ENCODE peak calls at places on chromosomes 4 and X, in five cellular contexts. One of them, this sample, is unnamed. For H3K9me3, the result is how much of the 10 kb centered on the place peaks cover.

GRCh38 chrX:39627257-39627656 is 470.5 kb downstream of the BCOR start:
- DNase-seq in aorta: no peak
- DNase-seq in mammary epithelial cell: no peak
- DNase-seq in mesenchymal stem cell: no peak
- DNase-seq in kidney: no peak
- DNase-seq in this sample: no peak

GRCh38 chr4:140529434-140529833 is 5.5 kb downstream of the ELMOD2 start:
- DNase-seq in kidney: no peak
- DNase-seq in mesenchymal stem cell: no peak
- DNase-seq in aorta: no peak
- DNase-seq in mammary epithelial cell: no peak
- DNase-seq in this sample: no peak

GRCh38 chr4:168848112-168848511 is 161.9 kb downstream of the CBR4 start:
- DNase-seq in kidney: no peak
- DNase-seq in mesenchymal stem cell: peak
- DNase-seq in aorta: no peak
- DNase-seq in mammary epithelial cell: peak
- DNase-seq in this sample: no peak

GRCh38 chr4:4507403-4507802 is 34.4 kb downstream of the STX18 start:
- DNase-seq in kidney: no peak
- DNase-seq in mammary epithelial cell: no peak
- DNase-seq in mesenchymal stem cell: no peak
- DNase-seq in aorta: no peak
- DNase-seq in this sample: no peak

GRCh38 chrX:118459494-118459893 is 36.1 kb upstream of the DOCK11 start:
- DNase-seq in mammary epithelial cell: peak
- DNase-seq in aorta: no peak
- DNase-seq in kidney: no peak
- DNase-seq in mesenchymal stem cell: peak
- DNase-seq in this sample: no peak

GRCh38 chrX:81121513-81122363 is 80.0 kb downstream of the HMGN5 start:
- DNase-seq in kidney: peak
- DNase-seq in mesenchymal stem cell: peak
- DNase-seq in mammary epithelial cell: peak
- DNase-seq in aorta: peak
- DNase-seq in this sample: peak

GRCh38 chrX:93874554-93874953 is 200.5 kb downstream of the FAM133A start:
- DNase-seq in aorta: no peak
- DNase-seq in mammary epithelial cell: peak
- DNase-seq in mesenchymal stem cell: peak
- DNase-seq in kidney: no peak
- DNase-seq in this sample: no peak

GRCh38 chrX:129963729-129964128 is 18.7 kb upstream of the BCORL1 start:
- DNase-seq in kidney: no peak
- DNase-seq in aorta: no peak
- DNase-seq in mammary epithelial cell: no peak
- DNase-seq in mesenchymal stem cell: no peak
- DNase-seq in this sample: no peak

GRCh38 chrX:144601010-144601409 is 646.3 kb upstream of the SPANXN1 start:
- DNase-seq in mammary epithelial cell: no peak
- DNase-seq in aorta: no peak
- DNase-seq in kidney: no peak
- DNase-seq in mesenchymal stem cell: no peak
- DNase-seq in this sample: no peak
- H3K9me3 ChIP-seq in mammary epithelial cell: under half
- H3K9me3 ChIP-seq in aorta: under half
- H3K9me3 ChIP-seq in kidney: under half
- H3K9me3 ChIP-seq in mesenchymal stem cell: under half
- H3K9me3 ChIP-seq in this sample: under half

DNA sequence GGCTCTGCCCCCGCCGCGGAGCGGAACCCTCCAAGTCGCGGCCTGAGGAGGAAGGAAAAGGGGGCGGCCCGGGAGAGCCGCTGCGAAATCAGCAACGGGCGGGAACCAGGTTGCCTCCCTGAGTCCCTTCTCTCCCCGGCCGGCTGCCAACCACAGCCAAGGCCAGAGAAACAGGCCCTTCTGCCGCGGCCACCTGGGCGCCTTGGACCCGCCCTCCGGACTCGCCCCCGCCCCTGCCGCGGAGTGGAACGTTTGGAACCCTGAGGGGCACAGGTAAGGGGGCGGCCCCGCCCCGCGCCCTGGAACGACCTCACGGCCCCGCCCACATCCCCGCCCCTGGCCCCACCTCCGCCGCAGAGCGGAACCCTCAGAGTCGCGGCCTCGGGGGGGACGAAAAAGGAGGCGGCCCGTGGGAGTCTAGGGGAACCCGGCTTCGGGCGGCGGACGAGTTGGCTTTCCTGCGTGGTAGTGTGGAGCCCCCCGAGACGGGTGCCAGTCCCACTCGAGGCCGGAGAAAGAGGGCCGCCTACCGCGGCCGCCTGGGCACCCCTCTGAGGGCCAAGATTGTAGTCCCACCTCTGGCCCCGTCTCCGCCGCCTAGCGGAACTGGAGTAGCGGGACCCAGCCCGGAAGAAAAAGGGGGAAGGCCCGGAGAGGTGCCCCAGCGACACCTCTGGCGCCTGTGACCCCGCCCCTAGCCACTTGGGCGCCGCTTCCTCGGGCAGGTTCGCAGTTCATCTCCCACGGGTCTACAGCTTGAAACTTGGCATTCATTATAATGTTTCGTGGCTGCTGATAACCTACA is 669 bp upstream of the PHKA2 start:
- DNase-seq in mammary epithelial cell: peak
- DNase-seq in kidney: peak
- DNase-seq in mesenchymal stem cell: peak
- DNase-seq in aorta: peak
- DNase-seq in this sample: peak
- H3K9me3 ChIP-seq in mammary epithelial cell: under half
- H3K9me3 ChIP-seq in kidney: under half
- H3K9me3 ChIP-seq in mesenchymal stem cell: under half
- H3K9me3 ChIP-seq in aorta: under half
- H3K9me3 ChIP-seq in this sample: under half

GRCh38 chr4:150960818-150961217 is 54.3 kb downstream of the LRBA start:
- DNase-seq in mammary epithelial cell: peak
- DNase-seq in aorta: no peak
- DNase-seq in kidney: no peak
- DNase-seq in mesenchymal stem cell: peak
- DNase-seq in this sample: peak
- H3K9me3 ChIP-seq in mammary epithelial cell: under half
- H3K9me3 ChIP-seq in aorta: under half
- H3K9me3 ChIP-seq in kidney: under half
- H3K9me3 ChIP-seq in mesenchymal stem cell: under half
- H3K9me3 ChIP-seq in this sample: under half

DNA sequence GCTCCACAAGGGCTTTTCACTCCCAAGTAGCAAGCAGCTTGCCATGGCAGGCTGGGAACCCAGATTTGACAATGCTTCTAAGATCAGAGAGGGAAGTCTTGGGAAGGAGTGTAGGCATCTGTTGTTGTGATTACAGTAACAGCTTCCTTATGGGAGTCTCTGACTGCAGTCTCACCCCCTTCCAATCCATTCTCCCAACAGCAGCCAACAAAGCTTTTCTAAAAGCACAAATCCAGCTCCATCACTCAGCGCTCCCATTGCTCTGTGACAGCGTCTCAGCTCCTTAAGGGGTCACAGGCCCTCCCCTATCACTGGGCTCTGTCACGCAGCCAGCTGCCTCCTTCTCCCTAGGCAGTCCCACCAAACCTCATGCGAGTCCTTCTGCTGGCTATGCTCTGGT is 7.1 kb downstream of the IGFBP7 start:
- DNase-seq in kidney: peak
- DNase-seq in mesenchymal stem cell: peak
- DNase-seq in aorta: no peak
- DNase-seq in mammary epithelial cell: no peak
- DNase-seq in this sample: no peak
- H3K9me3 ChIP-seq in kidney: under half
- H3K9me3 ChIP-seq in mesenchymal stem cell: under half
- H3K9me3 ChIP-seq in aorta: under half
- H3K9me3 ChIP-seq in mammary epithelial cell: under half
- H3K9me3 ChIP-seq in this sample: under half

GRCh38 chr4:165368114-165368513 is 10.7 kb upstream of the CPE start:
- DNase-seq in aorta: no peak
- DNase-seq in mesenchymal stem cell: no peak
- DNase-seq in kidney: no peak
- DNase-seq in mammary epithelial cell: no peak
- DNase-seq in this sample: no peak
- H3K9me3 ChIP-seq in aorta: under half
- H3K9me3 ChIP-seq in mesenchymal stem cell: under half
- H3K9me3 ChIP-seq in kidney: under half
- H3K9me3 ChIP-seq in mammary epithelial cell: under half
- H3K9me3 ChIP-seq in this sample: under half

GRCh38 chrX:46461653-46462191 is 83.5 kb downstream of the ZNF674 start:
- DNase-seq in kidney: no peak
- DNase-seq in mesenchymal stem cell: no peak
- DNase-seq in mammary epithelial cell: no peak
- DNase-seq in aorta: no peak
- DNase-seq in this sample: no peak

GRCh38 chrX:46459603-46460002 is 85.6 kb downstream of the ZNF674 start:
- DNase-seq in kidney: no peak
- DNase-seq in aorta: no peak
- DNase-seq in mesenchymal stem cell: no peak
- DNase-seq in mammary epithelial cell: no peak
- DNase-seq in this sample: no peak

DNA sequence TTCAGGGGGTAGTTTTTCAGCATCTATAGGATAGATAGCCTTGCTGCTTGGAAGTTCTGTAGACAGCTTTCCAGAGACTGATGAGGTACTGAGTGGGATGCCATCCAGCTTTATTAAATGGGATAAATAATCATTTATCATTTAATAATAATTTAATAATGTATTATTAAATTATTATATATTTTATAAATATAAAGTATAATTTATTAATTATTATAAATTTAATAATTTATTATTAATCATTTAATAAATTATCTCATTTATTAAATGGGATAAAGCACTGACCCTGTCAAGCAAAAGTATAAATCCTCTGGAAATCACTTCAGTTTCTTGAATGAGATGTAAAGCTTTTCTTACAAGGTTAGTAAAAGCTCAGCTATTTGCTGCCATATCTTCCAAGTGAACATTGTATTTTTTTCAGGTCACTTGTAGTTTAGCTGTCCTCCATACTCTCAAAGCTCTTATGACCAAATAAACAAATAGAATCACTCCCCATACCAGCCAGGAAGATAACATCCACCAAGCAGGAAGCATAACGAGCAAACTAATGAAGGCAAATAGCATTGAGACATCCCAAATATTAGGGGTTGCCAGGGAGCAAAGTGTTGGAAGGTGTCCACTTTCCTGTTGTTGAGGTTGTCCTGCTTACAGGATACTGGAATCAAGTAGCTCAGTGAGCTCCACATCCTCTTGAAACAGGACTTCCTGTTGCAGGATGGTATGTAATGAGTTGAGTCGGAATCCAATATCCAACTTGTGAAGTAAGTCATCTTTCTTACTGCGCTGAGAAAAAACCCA is 88.9 kb downstream of the ZNF674 start:
- DNase-seq in mammary epithelial cell: no peak
- DNase-seq in aorta: no peak
- DNase-seq in mesenchymal stem cell: peak
- DNase-seq in kidney: no peak
- DNase-seq in this sample: no peak
- H3K9me3 ChIP-seq in mammary epithelial cell: under half
- H3K9me3 ChIP-seq in aorta: under half
- H3K9me3 ChIP-seq in mesenchymal stem cell: under half
- H3K9me3 ChIP-seq in kidney: under half
- H3K9me3 ChIP-seq in this sample: under half

GRCh38 chrX:42948723-42949122 is 170.8 kb upstream of the PPP1R2C start:
- DNase-seq in mesenchymal stem cell: no peak
- DNase-seq in aorta: no peak
- DNase-seq in kidney: no peak
- DNase-seq in mammary epithelial cell: no peak
- DNase-seq in this sample: no peak

GRCh38 chrX:42941671-42942070 is 163.7 kb upstream of the PPP1R2C start:
- DNase-seq in kidney: no peak
- DNase-seq in mammary epithelial cell: no peak
- DNase-seq in mesenchymal stem cell: no peak
- DNase-seq in aorta: no peak
- DNase-seq in this sample: no peak

GRCh38 chrX:42943051-42943450 is 165.1 kb upstream of the PPP1R2C start:
- DNase-seq in mammary epithelial cell: no peak
- DNase-seq in kidney: no peak
- DNase-seq in aorta: no peak
- DNase-seq in mesenchymal stem cell: no peak
- DNase-seq in this sample: no peak

GRCh38 chrX:42944381-42944998 is 166.5 kb upstream of the PPP1R2C start:
- DNase-seq in kidney: no peak
- DNase-seq in mammary epithelial cell: no peak
- DNase-seq in mesenchymal stem cell: no peak
- DNase-seq in aorta: no peak
- DNase-seq in this sample: no peak

DNA sequence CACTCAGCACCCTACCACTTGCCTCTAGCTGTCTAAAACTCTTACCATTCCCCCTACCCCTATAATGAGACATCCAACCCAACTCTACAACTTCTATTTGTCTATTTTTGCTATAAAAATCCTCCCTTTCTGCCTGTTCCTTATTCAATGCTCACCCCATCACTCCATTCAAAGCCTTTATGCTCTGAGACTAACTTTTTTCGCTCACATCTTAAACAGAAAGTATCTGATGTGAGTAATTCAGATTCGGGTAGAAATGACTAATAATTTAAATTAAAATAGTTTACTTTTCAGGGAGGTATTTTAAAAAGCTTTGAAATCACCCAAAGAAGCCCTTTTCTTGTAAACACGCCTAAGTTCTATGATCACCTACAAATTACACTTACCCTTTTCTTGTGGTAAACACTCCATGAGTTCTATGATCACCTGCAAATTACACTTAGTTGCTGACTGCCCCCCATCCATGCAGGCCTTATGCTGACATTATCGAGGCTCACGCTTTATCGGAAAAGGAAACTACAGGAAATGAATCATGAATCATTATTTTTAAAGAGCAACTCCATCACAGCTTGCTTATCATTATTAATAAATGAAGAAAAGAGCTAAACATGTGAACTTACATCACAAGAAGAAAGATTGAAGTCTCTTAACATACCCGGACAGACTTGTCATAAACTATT is 168.7 kb upstream of the PPP1R2C start:
- DNase-seq in mammary epithelial cell: no peak
- DNase-seq in kidney: no peak
- DNase-seq in aorta: no peak
- DNase-seq in mesenchymal stem cell: no peak
- DNase-seq in this sample: no peak
- H3K9me3 ChIP-seq in mammary epithelial cell: under half
- H3K9me3 ChIP-seq in kidney: under half
- H3K9me3 ChIP-seq in aorta: under half
- H3K9me3 ChIP-seq in mesenchymal stem cell: under half
- H3K9me3 ChIP-seq in this sample: under half

GRCh38 chr4:242121-242848 is 63.0 kb downstream of the ZNF732 start:
- DNase-seq in mesenchymal stem cell: peak
- DNase-seq in kidney: no peak
- DNase-seq in mammary epithelial cell: peak
- DNase-seq in aorta: peak
- DNase-seq in this sample: no peak
- H3K9me3 ChIP-seq in mesenchymal stem cell: half or more
- H3K9me3 ChIP-seq in kidney: under half
- H3K9me3 ChIP-seq in mammary epithelial cell: under half
- H3K9me3 ChIP-seq in aorta: under half
- H3K9me3 ChIP-seq in this sample: under half

GRCh38 chr4:166506051-166506450 is 633.0 kb downstream of the TLL1 start:
- DNase-seq in kidney: no peak
- DNase-seq in aorta: no peak
- DNase-seq in mammary epithelial cell: no peak
- DNase-seq in mesenchymal stem cell: no peak
- DNase-seq in this sample: no peak
- H3K9me3 ChIP-seq in kidney: under half
- H3K9me3 ChIP-seq in aorta: under half
- H3K9me3 ChIP-seq in mammary epithelial cell: under half
- H3K9me3 ChIP-seq in mesenchymal stem cell: under half
- H3K9me3 ChIP-seq in this sample: under half